ENCODE peak calls at places on chromosomes 7 and 10, in five cellular contexts. S is HS-5, F is islet precursor cell, W is pancreas, U is AG08396. L is an unnamed sample.
A peak's percentile ranks its signal among the peaks of the same experiment; 100 is the strongest.

GRCh38 chr10:17607603-17608332 is 9.4 kb downstream of the HACD1 start:
- DNase-seq in S (no peak), F (no peak), W (no peak), U (peak; percentile 50), L (peak; percentile 58)

GRCh38 chr10:47033541-47034270 is 122.5 kb downstream of the PTPN20 start:
- DNase-seq in S (no peak), F (peak; percentile 40), W (no peak), U (no peak), L (no peak)

GRCh38 chr7:82167568-82168314 is 275.8 kb downstream of the CACNA2D1 start:
- DNase-seq in S (no peak), F (no peak), W (no peak), U (no peak), L (no peak)

GRCh38 chr7:84058311-84059076 is 136.1 kb downstream of the SEMA3A start:
- DNase-seq in S (no peak), F (no peak), W (no peak), U (peak; percentile 17), L (no peak)

GRCh38 chr10:78537018-78537417 is 503.4 kb downstream of the RPS24 start:
- DNase-seq in S (no peak), F (peak; percentile 18), W (no peak), U (no peak), L (no peak)

GRCh38 chr10:123241391-123242141 is 87.4 kb downstream of the BUB3 start:
- DNase-seq in S (no peak), F (no peak), W (no peak), U (no peak), L (no peak)

GRCh38 chr7:104984591-104985258 is 29.3 kb upstream of the KMT2E start:
- DNase-seq in S (no peak), F (no peak), W (no peak), U (no peak), L (no peak)

GRCh38 chr10:37871143-37871542 is 13.7 kb upstream of the ZNF248 start:
- DNase-seq in S (no peak), F (no peak), W (no peak), U (no peak), L (no peak)

GRCh38 chr7:16357921-16358320 is 63.4 kb downstream of the CRPPA start:
- DNase-seq in S (no peak), F (no peak), W (peak; percentile 18), U (no peak), L (no peak)

GRCh38 chr10:88461426-88461825 is 121.7 kb downstream of the RNLS start:
- DNase-seq in S (no peak), F (no peak), W (no peak), U (no peak), L (no peak)

GRCh38 chr7:124765401-124766352 is at the start of gene GPR37:
- DNase-seq in S (no peak), F (peak; percentile 95), W (peak; percentile 64), U (peak; percentile 89), L (peak; percentile 79)

GRCh38 chr10:35433851-35434426 is 97.6 kb downstream of the CCNY start:
- DNase-seq in S (no peak), F (peak; percentile 42), W (no peak), U (no peak), L (peak; percentile 54)

GRCh38 chr10:127117125-127117524 is 79.3 kb downstream of the INSYN2A start:
- DNase-seq in S (peak; percentile 6), F (peak; percentile 82), W (peak; percentile 26), U (peak; percentile 66), L (peak; percentile 72)

GRCh38 chr10:115706482-115707076 is 566.4 kb downstream of the GFRA1 start:
- DNase-seq in S (peak; percentile 25), F (no peak), W (no peak), U (peak; percentile 4), L (peak; percentile 11)

GRCh38 chr7:127782550-127783266 is 130.7 kb downstream of the SND1 start:
- DNase-seq in S (no peak), F (no peak), W (no peak), U (peak; percentile 15), L (no peak)